ENCODE peak calls at places on chromosomes 12 and 14, in nine cellular contexts. One of them, this sample, is unnamed.

GRCh38 chr14:85296466-85297210 is 233.3 kb upstream of the FLRT2 start:
- DNase-seq in AG08395: peak
- DNase-seq in NCI-H510A: no peak
- DNase-seq in activated T-helper 9 cell treated with anti-CD3 and anti-CD28 coated beads, Interleukin-2, amount 50 U/mL, for 16 hours: no peak
- DNase-seq in activated CD4-positive, alpha-beta T cell treated with anti-CD3 and anti-CD28 coated beads, Interleukin-2, amount 10 ng/mL, durations not matched to agents 7 days and 5 days: no peak
- DNase-seq in stimulated activated CD8-positive, alpha-beta memory T cell treated with anti-CD3 and anti-CD28 coated beads, Interleukin-2, amount 100 ng/mL, for 1 hour: no peak
- DNase-seq in MCF 10A: peak
- DNase-seq in NCI-H345: no peak
- DNase-seq in KBM-7: no peak
- DNase-seq in this sample: no peak

GRCh38 chr14:23435540-23436326 is at the start of gene MYH7:
- DNase-seq in activated CD4-positive, alpha-beta T cell treated with anti-CD3 and anti-CD28 coated beads, Interleukin-2, amount 10 ng/mL, durations not matched to agents 7 days and 5 days: no peak
- DNase-seq in NCI-H345: no peak
- DNase-seq in stimulated activated CD8-positive, alpha-beta memory T cell treated with anti-CD3 and anti-CD28 coated beads, Interleukin-2, amount 100 ng/mL, for 1 hour: no peak
- DNase-seq in AG08395: no peak
- DNase-seq in activated T-helper 9 cell treated with anti-CD3 and anti-CD28 coated beads, Interleukin-2, amount 50 U/mL, for 16 hours: no peak
- DNase-seq in NCI-H510A: no peak
- DNase-seq in MCF 10A: no peak
- DNase-seq in KBM-7: no peak
- DNase-seq in this sample: peak

GRCh38 chr12:18868673-18869072 is 130.8 kb downstream of the CAPZA3 start:
- DNase-seq in NCI-H510A: no peak
- DNase-seq in MCF 10A: no peak
- DNase-seq in stimulated activated CD8-positive, alpha-beta memory T cell treated with anti-CD3 and anti-CD28 coated beads, Interleukin-2, amount 100 ng/mL, for 1 hour: no peak
- DNase-seq in activated T-helper 9 cell treated with anti-CD3 and anti-CD28 coated beads, Interleukin-2, amount 50 U/mL, for 16 hours: no peak
- DNase-seq in activated CD4-positive, alpha-beta T cell treated with anti-CD3 and anti-CD28 coated beads, Interleukin-2, amount 10 ng/mL, durations not matched to agents 7 days and 5 days: no peak
- DNase-seq in KBM-7: peak
- DNase-seq in AG08395: peak
- DNase-seq in NCI-H345: no peak
- DNase-seq in this sample: no peak

GRCh38 chr12:29428630-29429029 is 47.7 kb upstream of the ERGIC2 start:
- DNase-seq in activated T-helper 9 cell treated with anti-CD3 and anti-CD28 coated beads, Interleukin-2, amount 50 U/mL, for 16 hours: no peak
- DNase-seq in NCI-H510A: no peak
- DNase-seq in KBM-7: peak
- DNase-seq in activated CD4-positive, alpha-beta T cell treated with anti-CD3 and anti-CD28 coated beads, Interleukin-2, amount 10 ng/mL, durations not matched to agents 7 days and 5 days: no peak
- DNase-seq in stimulated activated CD8-positive, alpha-beta memory T cell treated with anti-CD3 and anti-CD28 coated beads, Interleukin-2, amount 100 ng/mL, for 1 hour: no peak
- DNase-seq in NCI-H345: no peak
- DNase-seq in MCF 10A: peak
- DNase-seq in AG08395: peak
- DNase-seq in this sample: no peak

GRCh38 chr14:89807905-89808304 is 146.6 kb downstream of the EFCAB11 start:
- DNase-seq in NCI-H510A: no peak
- DNase-seq in MCF 10A: no peak
- DNase-seq in activated T-helper 9 cell treated with anti-CD3 and anti-CD28 coated beads, Interleukin-2, amount 50 U/mL, for 16 hours: no peak
- DNase-seq in AG08395: no peak
- DNase-seq in stimulated activated CD8-positive, alpha-beta memory T cell treated with anti-CD3 and anti-CD28 coated beads, Interleukin-2, amount 100 ng/mL, for 1 hour: no peak
- DNase-seq in NCI-H345: no peak
- DNase-seq in KBM-7: no peak
- DNase-seq in activated CD4-positive, alpha-beta T cell treated with anti-CD3 and anti-CD28 coated beads, Interleukin-2, amount 10 ng/mL, durations not matched to agents 7 days and 5 days: no peak
- DNase-seq in this sample: no peak

GRCh38 chr14:66105819-66106218 is 380.4 kb upstream of the CCDC196 start:
- DNase-seq in KBM-7: no peak
- DNase-seq in activated CD4-positive, alpha-beta T cell treated with anti-CD3 and anti-CD28 coated beads, Interleukin-2, amount 10 ng/mL, durations not matched to agents 7 days and 5 days: no peak
- DNase-seq in activated T-helper 9 cell treated with anti-CD3 and anti-CD28 coated beads, Interleukin-2, amount 50 U/mL, for 16 hours: no peak
- DNase-seq in MCF 10A: peak
- DNase-seq in NCI-H345: no peak
- DNase-seq in NCI-H510A: no peak
- DNase-seq in AG08395: peak
- DNase-seq in stimulated activated CD8-positive, alpha-beta memory T cell treated with anti-CD3 and anti-CD28 coated beads, Interleukin-2, amount 100 ng/mL, for 1 hour: no peak
- DNase-seq in this sample: no peak

GRCh38 chr12:112179341-112179740 is 54.0 kb downstream of the TRAFD1 start:
- DNase-seq in activated T-helper 9 cell treated with anti-CD3 and anti-CD28 coated beads, Interleukin-2, amount 50 U/mL, for 16 hours: no peak
- DNase-seq in NCI-H510A: no peak
- DNase-seq in stimulated activated CD8-positive, alpha-beta memory T cell treated with anti-CD3 and anti-CD28 coated beads, Interleukin-2, amount 100 ng/mL, for 1 hour: no peak
- DNase-seq in KBM-7: no peak
- DNase-seq in NCI-H345: no peak
- DNase-seq in activated CD4-positive, alpha-beta T cell treated with anti-CD3 and anti-CD28 coated beads, Interleukin-2, amount 10 ng/mL, durations not matched to agents 7 days and 5 days: no peak
- DNase-seq in AG08395: no peak
- DNase-seq in MCF 10A: no peak
- DNase-seq in this sample: no peak

GRCh38 chr14:22598896-22599244 is 770 bp downstream of the ABHD4 start:
- DNase-seq in MCF 10A: peak
- DNase-seq in AG08395: peak
- DNase-seq in activated T-helper 9 cell treated with anti-CD3 and anti-CD28 coated beads, Interleukin-2, amount 50 U/mL, for 16 hours: peak
- DNase-seq in stimulated activated CD8-positive, alpha-beta memory T cell treated with anti-CD3 and anti-CD28 coated beads, Interleukin-2, amount 100 ng/mL, for 1 hour: peak
- DNase-seq in NCI-H510A: peak
- DNase-seq in activated CD4-positive, alpha-beta T cell treated with anti-CD3 and anti-CD28 coated beads, Interleukin-2, amount 10 ng/mL, durations not matched to agents 7 days and 5 days: peak
- DNase-seq in NCI-H345: peak
- DNase-seq in KBM-7: no peak
- DNase-seq in this sample: no peak

GRCh38 chr12:94553130-94553519 is 93.5 kb upstream of the CEP83 start:
- DNase-seq in KBM-7: no peak
- DNase-seq in NCI-H345: no peak
- DNase-seq in stimulated activated CD8-positive, alpha-beta memory T cell treated with anti-CD3 and anti-CD28 coated beads, Interleukin-2, amount 100 ng/mL, for 1 hour: no peak
- DNase-seq in NCI-H510A: no peak
- DNase-seq in activated T-helper 9 cell treated with anti-CD3 and anti-CD28 coated beads, Interleukin-2, amount 50 U/mL, for 16 hours: no peak
- DNase-seq in activated CD4-positive, alpha-beta T cell treated with anti-CD3 and anti-CD28 coated beads, Interleukin-2, amount 10 ng/mL, durations not matched to agents 7 days and 5 days: no peak
- DNase-seq in AG08395: peak
- DNase-seq in MCF 10A: peak
- DNase-seq in this sample: peak

GRCh38 chr14:60684203-60684602 is 34.9 kb upstream of the SIX1 start:
- DNase-seq in NCI-H345: no peak
- DNase-seq in KBM-7: no peak
- DNase-seq in MCF 10A: no peak
- DNase-seq in activated CD4-positive, alpha-beta T cell treated with anti-CD3 and anti-CD28 coated beads, Interleukin-2, amount 10 ng/mL, durations not matched to agents 7 days and 5 days: no peak
- DNase-seq in AG08395: no peak
- DNase-seq in stimulated activated CD8-positive, alpha-beta memory T cell treated with anti-CD3 and anti-CD28 coated beads, Interleukin-2, amount 100 ng/mL, for 1 hour: no peak
- DNase-seq in NCI-H510A: no peak
- DNase-seq in activated T-helper 9 cell treated with anti-CD3 and anti-CD28 coated beads, Interleukin-2, amount 50 U/mL, for 16 hours: no peak
- DNase-seq in this sample: peak

GRCh38 chr14:37142835-37143499 is 29.4 kb downstream of the SLC25A21 start:
- DNase-seq in KBM-7: no peak
- DNase-seq in NCI-H510A: no peak
- DNase-seq in AG08395: peak
- DNase-seq in activated CD4-positive, alpha-beta T cell treated with anti-CD3 and anti-CD28 coated beads, Interleukin-2, amount 10 ng/mL, durations not matched to agents 7 days and 5 days: no peak
- DNase-seq in NCI-H345: no peak
- DNase-seq in MCF 10A: peak
- DNase-seq in activated T-helper 9 cell treated with anti-CD3 and anti-CD28 coated beads, Interleukin-2, amount 50 U/mL, for 16 hours: no peak
- DNase-seq in stimulated activated CD8-positive, alpha-beta memory T cell treated with anti-CD3 and anti-CD28 coated beads, Interleukin-2, amount 100 ng/mL, for 1 hour: no peak
- DNase-seq in this sample: peak

GRCh38 chr14:39229222-39229543 is 4.5 kb upstream of the MIA2 start:
- DNase-seq in activated T-helper 9 cell treated with anti-CD3 and anti-CD28 coated beads, Interleukin-2, amount 50 U/mL, for 16 hours: peak
- DNase-seq in NCI-H510A: no peak
- DNase-seq in stimulated activated CD8-positive, alpha-beta memory T cell treated with anti-CD3 and anti-CD28 coated beads, Interleukin-2, amount 100 ng/mL, for 1 hour: peak
- DNase-seq in NCI-H345: no peak
- DNase-seq in AG08395: no peak
- DNase-seq in KBM-7: no peak
- DNase-seq in activated CD4-positive, alpha-beta T cell treated with anti-CD3 and anti-CD28 coated beads, Interleukin-2, amount 10 ng/mL, durations not matched to agents 7 days and 5 days: peak
- DNase-seq in MCF 10A: no peak
- DNase-seq in this sample: no peak

GRCh38 chr12:125203145-125203765 is 138.0 kb downstream of the AACS start:
- DNase-seq in activated T-helper 9 cell treated with anti-CD3 and anti-CD28 coated beads, Interleukin-2, amount 50 U/mL, for 16 hours: no peak
- DNase-seq in KBM-7: peak
- DNase-seq in AG08395: peak
- DNase-seq in MCF 10A: peak
- DNase-seq in NCI-H510A: no peak
- DNase-seq in stimulated activated CD8-positive, alpha-beta memory T cell treated with anti-CD3 and anti-CD28 coated beads, Interleukin-2, amount 100 ng/mL, for 1 hour: no peak
- DNase-seq in NCI-H345: no peak
- DNase-seq in activated CD4-positive, alpha-beta T cell treated with anti-CD3 and anti-CD28 coated beads, Interleukin-2, amount 10 ng/mL, durations not matched to agents 7 days and 5 days: no peak
- DNase-seq in this sample: no peak

GRCh38 chr12:87952850-87953249 is 76.4 kb downstream of the C12orf50 start:
- DNase-seq in NCI-H510A: no peak
- DNase-seq in AG08395: no peak
- DNase-seq in NCI-H345: no peak
- DNase-seq in stimulated activated CD8-positive, alpha-beta memory T cell treated with anti-CD3 and anti-CD28 coated beads, Interleukin-2, amount 100 ng/mL, for 1 hour: no peak
- DNase-seq in activated T-helper 9 cell treated with anti-CD3 and anti-CD28 coated beads, Interleukin-2, amount 50 U/mL, for 16 hours: no peak
- DNase-seq in KBM-7: no peak
- DNase-seq in activated CD4-positive, alpha-beta T cell treated with anti-CD3 and anti-CD28 coated beads, Interleukin-2, amount 10 ng/mL, durations not matched to agents 7 days and 5 days: no peak
- DNase-seq in MCF 10A: no peak
- DNase-seq in this sample: no peak

GRCh38 chr12:50201987-50202521 is 34.9 kb upstream of the CERS5 start:
- DNase-seq in AG08395: peak
- DNase-seq in activated T-helper 9 cell treated with anti-CD3 and anti-CD28 coated beads, Interleukin-2, amount 50 U/mL, for 16 hours: no peak
- DNase-seq in stimulated activated CD8-positive, alpha-beta memory T cell treated with anti-CD3 and anti-CD28 coated beads, Interleukin-2, amount 100 ng/mL, for 1 hour: no peak
- DNase-seq in MCF 10A: peak
- DNase-seq in NCI-H510A: peak
- DNase-seq in activated CD4-positive, alpha-beta T cell treated with anti-CD3 and anti-CD28 coated beads, Interleukin-2, amount 10 ng/mL, durations not matched to agents 7 days and 5 days: no peak
- DNase-seq in KBM-7: no peak
- DNase-seq in NCI-H345: no peak
- DNase-seq in this sample: no peak

GRCh38 chr12:116861331-116861730 is 19.9 kb downstream of the HRK start:
- DNase-seq in NCI-H345: no peak
- DNase-seq in NCI-H510A: peak
- DNase-seq in KBM-7: peak
- DNase-seq in AG08395: peak
- DNase-seq in activated CD4-positive, alpha-beta T cell treated with anti-CD3 and anti-CD28 coated beads, Interleukin-2, amount 10 ng/mL, durations not matched to agents 7 days and 5 days: peak
- DNase-seq in stimulated activated CD8-positive, alpha-beta memory T cell treated with anti-CD3 and anti-CD28 coated beads, Interleukin-2, amount 100 ng/mL, for 1 hour: no peak
- DNase-seq in activated T-helper 9 cell treated with anti-CD3 and anti-CD28 coated beads, Interleukin-2, amount 50 U/mL, for 16 hours: no peak
- DNase-seq in MCF 10A: no peak
- DNase-seq in this sample: peak

GRCh38 chr14:96092936-96093335 is 53.8 kb downstream of the C14orf132 start:
- DNase-seq in AG08395: no peak
- DNase-seq in KBM-7: no peak
- DNase-seq in activated T-helper 9 cell treated with anti-CD3 and anti-CD28 coated beads, Interleukin-2, amount 50 U/mL, for 16 hours: no peak
- DNase-seq in NCI-H510A: no peak
- DNase-seq in activated CD4-positive, alpha-beta T cell treated with anti-CD3 and anti-CD28 coated beads, Interleukin-2, amount 10 ng/mL, durations not matched to agents 7 days and 5 days: no peak
- DNase-seq in NCI-H345: no peak
- DNase-seq in stimulated activated CD8-positive, alpha-beta memory T cell treated with anti-CD3 and anti-CD28 coated beads, Interleukin-2, amount 100 ng/mL, for 1 hour: no peak
- DNase-seq in MCF 10A: no peak
- DNase-seq in this sample: no peak

GRCh38 chr12:55820679-55821078 is 2.8 kb downstream of the ORMDL2 start:
- DNase-seq in AG08395: no peak
- DNase-seq in MCF 10A: peak
- DNase-seq in stimulated activated CD8-positive, alpha-beta memory T cell treated with anti-CD3 and anti-CD28 coated beads, Interleukin-2, amount 100 ng/mL, for 1 hour: no peak
- DNase-seq in KBM-7: peak
- DNase-seq in activated T-helper 9 cell treated with anti-CD3 and anti-CD28 coated beads, Interleukin-2, amount 50 U/mL, for 16 hours: no peak
- DNase-seq in NCI-H345: no peak
- DNase-seq in activated CD4-positive, alpha-beta T cell treated with anti-CD3 and anti-CD28 coated beads, Interleukin-2, amount 10 ng/mL, durations not matched to agents 7 days and 5 days: no peak
- DNase-seq in NCI-H510A: no peak
- DNase-seq in this sample: no peak

GRCh38 chr12:111975161-111975931 is 37.6 kb downstream of the TMEM116 start:
- DNase-seq in KBM-7: no peak
- DNase-seq in NCI-H345: no peak
- DNase-seq in NCI-H510A: no peak
- DNase-seq in activated T-helper 9 cell treated with anti-CD3 and anti-CD28 coated beads, Interleukin-2, amount 50 U/mL, for 16 hours: no peak
- DNase-seq in MCF 10A: peak
- DNase-seq in stimulated activated CD8-positive, alpha-beta memory T cell treated with anti-CD3 and anti-CD28 coated beads, Interleukin-2, amount 100 ng/mL, for 1 hour: no peak
- DNase-seq in AG08395: no peak
- DNase-seq in activated CD4-positive, alpha-beta T cell treated with anti-CD3 and anti-CD28 coated beads, Interleukin-2, amount 10 ng/mL, durations not matched to agents 7 days and 5 days: no peak
- DNase-seq in this sample: no peak

GRCh38 chr12:53324113-53324778 is 2.8 kb upstream of the AAAS start:
- DNase-seq in MCF 10A: no peak
- DNase-seq in AG08395: no peak
- DNase-seq in NCI-H510A: peak
- DNase-seq in NCI-H345: no peak
- DNase-seq in activated CD4-positive, alpha-beta T cell treated with anti-CD3 and anti-CD28 coated beads, Interleukin-2, amount 10 ng/mL, durations not matched to agents 7 days and 5 days: peak
- DNase-seq in stimulated activated CD8-positive, alpha-beta memory T cell treated with anti-CD3 and anti-CD28 coated beads, Interleukin-2, amount 100 ng/mL, for 1 hour: peak
- DNase-seq in KBM-7: peak
- DNase-seq in activated T-helper 9 cell treated with anti-CD3 and anti-CD28 coated beads, Interleukin-2, amount 50 U/mL, for 16 hours: peak
- DNase-seq in this sample: no peak

GRCh38 chr12:113263431-113263963 is 42.2 kb downstream of the TPCN1 start:
- DNase-seq in KBM-7: no peak
- DNase-seq in AG08395: no peak
- DNase-seq in activated CD4-positive, alpha-beta T cell treated with anti-CD3 and anti-CD28 coated beads, Interleukin-2, amount 10 ng/mL, durations not matched to agents 7 days and 5 days: no peak
- DNase-seq in activated T-helper 9 cell treated with anti-CD3 and anti-CD28 coated beads, Interleukin-2, amount 50 U/mL, for 16 hours: no peak
- DNase-seq in stimulated activated CD8-positive, alpha-beta memory T cell treated with anti-CD3 and anti-CD28 coated beads, Interleukin-2, amount 100 ng/mL, for 1 hour: no peak
- DNase-seq in NCI-H510A: no peak
- DNase-seq in NCI-H345: no peak
- DNase-seq in MCF 10A: no peak
- DNase-seq in this sample: no peak

GRCh38 chr14:97638864-97639263 is 841.7 kb downstream of the VRK1 start:
- DNase-seq in activated CD4-positive, alpha-beta T cell treated with anti-CD3 and anti-CD28 coated beads, Interleukin-2, amount 10 ng/mL, durations not matched to agents 7 days and 5 days: no peak
- DNase-seq in MCF 10A: peak
- DNase-seq in AG08395: no peak
- DNase-seq in NCI-H345: no peak
- DNase-seq in stimulated activated CD8-positive, alpha-beta memory T cell treated with anti-CD3 and anti-CD28 coated beads, Interleukin-2, amount 100 ng/mL, for 1 hour: no peak
- DNase-seq in activated T-helper 9 cell treated with anti-CD3 and anti-CD28 coated beads, Interleukin-2, amount 50 U/mL, for 16 hours: no peak
- DNase-seq in KBM-7: no peak
- DNase-seq in NCI-H510A: no peak
- DNase-seq in this sample: no peak

GRCh38 chr14:31969841-31970240 is 107.3 kb upstream of the ARHGAP5 start:
- DNase-seq in stimulated activated CD8-positive, alpha-beta memory T cell treated with anti-CD3 and anti-CD28 coated beads, Interleukin-2, amount 100 ng/mL, for 1 hour: no peak
- DNase-seq in MCF 10A: no peak
- DNase-seq in NCI-H510A: no peak
- DNase-seq in activated CD4-positive, alpha-beta T cell treated with anti-CD3 and anti-CD28 coated beads, Interleukin-2, amount 10 ng/mL, durations not matched to agents 7 days and 5 days: no peak
- DNase-seq in AG08395: no peak
- DNase-seq in NCI-H345: no peak
- DNase-seq in KBM-7: no peak
- DNase-seq in activated T-helper 9 cell treated with anti-CD3 and anti-CD28 coated beads, Interleukin-2, amount 50 U/mL, for 16 hours: no peak
- DNase-seq in this sample: no peak

GRCh38 chr14:32900602-32901001 is 38.1 kb upstream of the NPAS3 start:
- DNase-seq in stimulated activated CD8-positive, alpha-beta memory T cell treated with anti-CD3 and anti-CD28 coated beads, Interleukin-2, amount 100 ng/mL, for 1 hour: no peak
- DNase-seq in activated T-helper 9 cell treated with anti-CD3 and anti-CD28 coated beads, Interleukin-2, amount 50 U/mL, for 16 hours: no peak
- DNase-seq in MCF 10A: peak
- DNase-seq in AG08395: no peak
- DNase-seq in activated CD4-positive, alpha-beta T cell treated with anti-CD3 and anti-CD28 coated beads, Interleukin-2, amount 10 ng/mL, durations not matched to agents 7 days and 5 days: no peak
- DNase-seq in NCI-H345: no peak
- DNase-seq in KBM-7: no peak
- DNase-seq in NCI-H510A: no peak
- DNase-seq in this sample: no peak

GRCh38 chr14:26130690-26131089 is 467.1 kb downstream of the NOVA1 start:
- DNase-seq in AG08395: no peak
- DNase-seq in NCI-H345: no peak
- DNase-seq in NCI-H510A: no peak
- DNase-seq in activated T-helper 9 cell treated with anti-CD3 and anti-CD28 coated beads, Interleukin-2, amount 50 U/mL, for 16 hours: no peak
- DNase-seq in MCF 10A: no peak
- DNase-seq in activated CD4-positive, alpha-beta T cell treated with anti-CD3 and anti-CD28 coated beads, Interleukin-2, amount 10 ng/mL, durations not matched to agents 7 days and 5 days: no peak
- DNase-seq in KBM-7: no peak
- DNase-seq in stimulated activated CD8-positive, alpha-beta memory T cell treated with anti-CD3 and anti-CD28 coated beads, Interleukin-2, amount 100 ng/mL, for 1 hour: no peak
- DNase-seq in this sample: no peak

GRCh38 chr12:131575371-131575770 is 135.5 kb upstream of the SFSWAP start:
- DNase-seq in activated CD4-positive, alpha-beta T cell treated with anti-CD3 and anti-CD28 coated beads, Interleukin-2, amount 10 ng/mL, durations not matched to agents 7 days and 5 days: no peak
- DNase-seq in KBM-7: no peak
- DNase-seq in activated T-helper 9 cell treated with anti-CD3 and anti-CD28 coated beads, Interleukin-2, amount 50 U/mL, for 16 hours: no peak
- DNase-seq in MCF 10A: no peak
- DNase-seq in NCI-H510A: no peak
- DNase-seq in NCI-H345: no peak
- DNase-seq in stimulated activated CD8-positive, alpha-beta memory T cell treated with anti-CD3 and anti-CD28 coated beads, Interleukin-2, amount 100 ng/mL, for 1 hour: no peak
- DNase-seq in AG08395: no peak
- DNase-seq in this sample: no peak

This sample was measured in SJCRH30.